ENCODE peak calls at places on chromosomes 3 and 15, in six cellular contexts. One of them, this sample, is unnamed.
A peak's percentile ranks its signal among the peaks of the same experiment; 100 is the strongest.

GRCh38 chr3:45261333-45262110 is 35.4 kb upstream of the TMEM158 start:
- DNase-seq in choroid plexus epithelial cell: no peak
- DNase-seq in bronchial epithelial cell: no peak
- DNase-seq in CD8-positive, alpha-beta memory T cell: no peak
- DNase-seq in fibroblast of lung: no peak
- DNase-seq in breast epithelium: no peak
- DNase-seq in this sample: no peak

GRCh38 chr3:107976204-107976775 is 114.5 kb downstream of the CD47 start:
- DNase-seq in choroid plexus epithelial cell: no peak
- DNase-seq in bronchial epithelial cell: no peak
- DNase-seq in CD8-positive, alpha-beta memory T cell: no peak
- DNase-seq in fibroblast of lung: no peak
- DNase-seq in breast epithelium: no peak
- DNase-seq in this sample: no peak

GRCh38 chr3:40872562-40872961 is 326.7 kb upstream of the CTNNB1 start:
- DNase-seq in choroid plexus epithelial cell: no peak
- DNase-seq in bronchial epithelial cell: no peak
- DNase-seq in CD8-positive, alpha-beta memory T cell: no peak
- DNase-seq in fibroblast of lung: no peak
- DNase-seq in breast epithelium: no peak
- DNase-seq in this sample: no peak

GRCh38 chr15:65336767-65337435 is 32.4 kb downstream of the RNU5B-1 start:
- DNase-seq in choroid plexus epithelial cell: no peak
- DNase-seq in bronchial epithelial cell: no peak
- DNase-seq in CD8-positive, alpha-beta memory T cell: no peak
- DNase-seq in fibroblast of lung: no peak
- DNase-seq in breast epithelium: no peak
- DNase-seq in this sample: no peak

GRCh38 chr15:78298983-78299301 is 467 bp downstream of the SKIC8 start:
- DNase-seq in choroid plexus epithelial cell: peak; percentile 48
- DNase-seq in bronchial epithelial cell: peak; percentile 13
- DNase-seq in CD8-positive, alpha-beta memory T cell: no peak
- DNase-seq in fibroblast of lung: no peak
- DNase-seq in breast epithelium: no peak
- DNase-seq in this sample: peak; percentile 16

GRCh38 chr15:37789881-37790280 is 144.6 kb upstream of the TMCO5A start:
- DNase-seq in choroid plexus epithelial cell: peak; percentile 73
- DNase-seq in bronchial epithelial cell: peak; percentile 95
- DNase-seq in CD8-positive, alpha-beta memory T cell: no peak
- DNase-seq in fibroblast of lung: peak; percentile 78
- DNase-seq in breast epithelium: no peak
- DNase-seq in this sample: no peak

GRCh38 chr3:167773584-167773983 is 38.1 kb downstream of the SERPINI1 start:
- DNase-seq in choroid plexus epithelial cell: no peak
- DNase-seq in bronchial epithelial cell: no peak
- DNase-seq in CD8-positive, alpha-beta memory T cell: no peak
- DNase-seq in fibroblast of lung: no peak
- DNase-seq in breast epithelium: no peak
- DNase-seq in this sample: no peak

GRCh38 chr15:101105059-101105851 is 146.6 kb downstream of the CHSY1 start:
- DNase-seq in choroid plexus epithelial cell: no peak
- DNase-seq in bronchial epithelial cell: peak; percentile 8
- DNase-seq in CD8-positive, alpha-beta memory T cell: no peak
- DNase-seq in fibroblast of lung: no peak
- DNase-seq in breast epithelium: no peak
- DNase-seq in this sample: peak; percentile 35

GRCh38 chr3:126350502-126351085 is 6.6 kb downstream of the KLF15 start:
- DNase-seq in choroid plexus epithelial cell: no peak
- DNase-seq in bronchial epithelial cell: no peak
- DNase-seq in CD8-positive, alpha-beta memory T cell: no peak
- DNase-seq in fibroblast of lung: no peak
- DNase-seq in breast epithelium: no peak
- DNase-seq in this sample: no peak

GRCh38 chr3:143036557-143036956 is 35.2 kb downstream of the U2SURP start:
- DNase-seq in choroid plexus epithelial cell: peak; percentile 13
- DNase-seq in bronchial epithelial cell: no peak
- DNase-seq in CD8-positive, alpha-beta memory T cell: no peak
- DNase-seq in fibroblast of lung: no peak
- DNase-seq in breast epithelium: no peak
- DNase-seq in this sample: no peak

GRCh38 chr3:64489361-64490044 is 198.3 kb downstream of the ADAMTS9 start:
- DNase-seq in choroid plexus epithelial cell: peak; percentile 30
- DNase-seq in bronchial epithelial cell: peak; percentile 57
- DNase-seq in CD8-positive, alpha-beta memory T cell: no peak
- DNase-seq in fibroblast of lung: no peak
- DNase-seq in breast epithelium: peak; percentile 62
- DNase-seq in this sample: no peak

GRCh38 chr3:45940004-45940780 is 3.1 kb upstream of the CXCR6 start:
- DNase-seq in choroid plexus epithelial cell: no peak
- DNase-seq in bronchial epithelial cell: no peak
- DNase-seq in CD8-positive, alpha-beta memory T cell: no peak
- DNase-seq in fibroblast of lung: no peak
- DNase-seq in breast epithelium: no peak
- DNase-seq in this sample: no peak

GRCh38 chr15:25684521-25685215 is 178.5 kb downstream of the ATP10A start:
- DNase-seq in choroid plexus epithelial cell: peak; percentile 42
- DNase-seq in bronchial epithelial cell: peak; percentile 2
- DNase-seq in CD8-positive, alpha-beta memory T cell: no peak
- DNase-seq in fibroblast of lung: peak; percentile 57
- DNase-seq in breast epithelium: no peak
- DNase-seq in this sample: peak; percentile 67

GRCh38 chr15:48005921-48006541 is 114.8 kb upstream of the SLC24A5 start:
- DNase-seq in choroid plexus epithelial cell: peak; percentile 56
- DNase-seq in bronchial epithelial cell: no peak
- DNase-seq in CD8-positive, alpha-beta memory T cell: no peak
- DNase-seq in fibroblast of lung: no peak
- DNase-seq in breast epithelium: no peak
- DNase-seq in this sample: no peak

GRCh38 chr3:101913173-101913572 is 63.9 kb downstream of the NFKBIZ start:
- DNase-seq in choroid plexus epithelial cell: peak; percentile 49
- DNase-seq in bronchial epithelial cell: peak; percentile 93
- DNase-seq in CD8-positive, alpha-beta memory T cell: no peak
- DNase-seq in fibroblast of lung: peak; percentile 31
- DNase-seq in breast epithelium: no peak
- DNase-seq in this sample: no peak

GRCh38 chr3:29065211-29065785 is 215.6 kb upstream of the RBMS3 start:
- DNase-seq in choroid plexus epithelial cell: peak; percentile 98
- DNase-seq in bronchial epithelial cell: peak; percentile 100
- DNase-seq in CD8-positive, alpha-beta memory T cell: no peak
- DNase-seq in fibroblast of lung: peak; percentile 99
- DNase-seq in breast epithelium: peak; percentile 53
- DNase-seq in this sample: peak; percentile 92

GRCh38 chr15:97909291-97909891 is 51.1 kb upstream of the ARRDC4 start:
- DNase-seq in choroid plexus epithelial cell: peak; percentile 79
- DNase-seq in bronchial epithelial cell: peak; percentile 59
- DNase-seq in CD8-positive, alpha-beta memory T cell: peak; percentile 40
- DNase-seq in fibroblast of lung: peak; percentile 66
- DNase-seq in breast epithelium: no peak
- DNase-seq in this sample: peak; percentile 54

GRCh38 chr15:28901987-28902745 is 16.4 kb downstream of the APBA2 start:
- DNase-seq in choroid plexus epithelial cell: no peak
- DNase-seq in bronchial epithelial cell: no peak
- DNase-seq in CD8-positive, alpha-beta memory T cell: no peak
- DNase-seq in fibroblast of lung: no peak
- DNase-seq in breast epithelium: peak; percentile 20
- DNase-seq in this sample: no peak

GRCh38 chr15:69395460-69395859 is 18.7 kb upstream of the KIF23 start:
- DNase-seq in choroid plexus epithelial cell: no peak
- DNase-seq in bronchial epithelial cell: no peak
- DNase-seq in CD8-positive, alpha-beta memory T cell: no peak
- DNase-seq in fibroblast of lung: no peak
- DNase-seq in breast epithelium: no peak
- DNase-seq in this sample: no peak

GRCh38 chr15:25178835-25179672 is 224.3 kb downstream of the SNRPN start:
- DNase-seq in choroid plexus epithelial cell: no peak
- DNase-seq in bronchial epithelial cell: no peak
- DNase-seq in CD8-positive, alpha-beta memory T cell: no peak
- DNase-seq in fibroblast of lung: no peak
- DNase-seq in breast epithelium: peak; percentile 19
- DNase-seq in this sample: no peak

GRCh38 chr3:108441528-108441927 is 68.9 kb downstream of the MYH15 start:
- DNase-seq in choroid plexus epithelial cell: no peak
- DNase-seq in bronchial epithelial cell: no peak
- DNase-seq in CD8-positive, alpha-beta memory T cell: no peak
- DNase-seq in fibroblast of lung: peak; percentile 20
- DNase-seq in breast epithelium: no peak
- DNase-seq in this sample: no peak

GRCh38 chr3:56988874-56989433 is 71.5 kb upstream of the SPATA12 start:
- DNase-seq in choroid plexus epithelial cell: peak; percentile 88
- DNase-seq in bronchial epithelial cell: peak; percentile 60
- DNase-seq in CD8-positive, alpha-beta memory T cell: peak; percentile 63
- DNase-seq in fibroblast of lung: peak; percentile 86
- DNase-seq in breast epithelium: peak; percentile 81
- DNase-seq in this sample: no peak

GRCh38 chr15:45648521-45649200 is 13.8 kb downstream of the SQOR start:
- DNase-seq in choroid plexus epithelial cell: peak; percentile 79
- DNase-seq in bronchial epithelial cell: peak; percentile 93
- DNase-seq in CD8-positive, alpha-beta memory T cell: no peak
- DNase-seq in fibroblast of lung: no peak
- DNase-seq in breast epithelium: no peak
- DNase-seq in this sample: peak; percentile 78

GRCh38 chr3:177491301-177492031 is 294.2 kb upstream of the TBL1XR1 start:
- DNase-seq in choroid plexus epithelial cell: no peak
- DNase-seq in bronchial epithelial cell: peak; percentile 45
- DNase-seq in CD8-positive, alpha-beta memory T cell: no peak
- DNase-seq in fibroblast of lung: peak; percentile 49
- DNase-seq in breast epithelium: no peak
- DNase-seq in this sample: peak; percentile 15

GRCh38 chr3:62229908-62230307 is 143.4 kb downstream of the FEZF2 start:
- DNase-seq in choroid plexus epithelial cell: peak; percentile 49
- DNase-seq in bronchial epithelial cell: peak; percentile 37
- DNase-seq in CD8-positive, alpha-beta memory T cell: no peak
- DNase-seq in fibroblast of lung: peak; percentile 22
- DNase-seq in breast epithelium: no peak
- DNase-seq in this sample: no peak

GRCh38 chr15:68326711-68327412 is 49.3 kb downstream of the FEM1B start:
- DNase-seq in choroid plexus epithelial cell: no peak
- DNase-seq in bronchial epithelial cell: no peak
- DNase-seq in CD8-positive, alpha-beta memory T cell: peak; percentile 20
- DNase-seq in fibroblast of lung: no peak
- DNase-seq in breast epithelium: no peak
- DNase-seq in this sample: no peak

GRCh38 chr3:144229973-144230372 is 258.4 kb downstream of the DIPK2A start:
- DNase-seq in choroid plexus epithelial cell: no peak
- DNase-seq in bronchial epithelial cell: peak; percentile 9
- DNase-seq in CD8-positive, alpha-beta memory T cell: no peak
- DNase-seq in fibroblast of lung: peak; percentile 9
- DNase-seq in breast epithelium: no peak
- DNase-seq in this sample: peak; percentile 23

GRCh38 chr3:176352716-176353334 is 844.5 kb downstream of the TBL1XR1 start:
- DNase-seq in choroid plexus epithelial cell: peak; percentile 2
- DNase-seq in bronchial epithelial cell: peak; percentile 17
- DNase-seq in CD8-positive, alpha-beta memory T cell: no peak
- DNase-seq in fibroblast of lung: peak; percentile 47
- DNase-seq in breast epithelium: no peak
- DNase-seq in this sample: no peak

GRCh38 chr15:93895976-93896770 is 335.2 kb upstream of the MCTP2 start:
- DNase-seq in choroid plexus epithelial cell: no peak
- DNase-seq in bronchial epithelial cell: peak; percentile 40
- DNase-seq in CD8-positive, alpha-beta memory T cell: no peak
- DNase-seq in fibroblast of lung: no peak
- DNase-seq in breast epithelium: no peak
- DNase-seq in this sample: no peak

GRCh38 chr3:80556728-80557127 is 788.9 kb upstream of the ROBO1 start:
- DNase-seq in choroid plexus epithelial cell: peak; percentile 35
- DNase-seq in bronchial epithelial cell: peak; percentile 20
- DNase-seq in CD8-positive, alpha-beta memory T cell: no peak
- DNase-seq in fibroblast of lung: no peak
- DNase-seq in breast epithelium: no peak
- DNase-seq in this sample: no peak

GRCh38 chr15:49902791-49903481 is 216.1 kb downstream of the ATP8B4 start:
- DNase-seq in choroid plexus epithelial cell: peak; percentile 89
- DNase-seq in bronchial epithelial cell: no peak
- DNase-seq in CD8-positive, alpha-beta memory T cell: no peak
- DNase-seq in fibroblast of lung: peak; percentile 82
- DNase-seq in breast epithelium: no peak
- DNase-seq in this sample: no peak

GRCh38 chr3:126155280-126155640 is 25.1 kb downstream of the ALDH1L1 start:
- DNase-seq in choroid plexus epithelial cell: no peak
- DNase-seq in bronchial epithelial cell: no peak
- DNase-seq in CD8-positive, alpha-beta memory T cell: no peak
- DNase-seq in fibroblast of lung: no peak
- DNase-seq in breast epithelium: no peak
- DNase-seq in this sample: no peak

GRCh38 chr3:58521002-58521670 is 15.9 kb downstream of the ACOX2 start:
- DNase-seq in choroid plexus epithelial cell: peak; percentile 90
- DNase-seq in bronchial epithelial cell: no peak
- DNase-seq in CD8-positive, alpha-beta memory T cell: no peak
- DNase-seq in fibroblast of lung: no peak
- DNase-seq in breast epithelium: no peak
- DNase-seq in this sample: peak; percentile 32

DNA sequence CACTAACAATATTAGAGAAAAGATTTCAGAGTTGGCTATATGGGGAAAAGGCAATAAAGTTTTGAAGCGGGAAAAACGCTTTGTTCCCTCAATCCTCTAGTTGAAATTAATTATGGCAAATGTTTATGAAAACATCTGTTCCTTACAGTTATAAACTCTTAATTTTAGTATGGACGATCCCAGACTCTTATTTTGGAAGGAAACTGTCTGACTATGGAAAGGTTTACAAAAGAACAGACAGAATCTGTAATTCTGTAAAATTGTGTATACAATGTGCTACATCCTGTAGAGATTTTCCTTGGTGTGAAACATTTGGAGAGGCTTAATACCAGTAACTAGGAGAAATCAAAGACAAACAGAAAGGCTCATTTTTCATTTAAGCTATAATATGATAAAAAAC is 311.9 kb downstream of the TBC1D5 start:
- DNase-seq in choroid plexus epithelial cell: no peak
- DNase-seq in bronchial epithelial cell: no peak
- DNase-seq in CD8-positive, alpha-beta memory T cell: no peak
- DNase-seq in fibroblast of lung: peak; percentile 21
- DNase-seq in breast epithelium: no peak
- DNase-seq in this sample: no peak
- H3K4me3 ChIP-seq in choroid plexus epithelial cell: no peak overlapping the region
- H3K4me3 ChIP-seq in bronchial epithelial cell: no peak overlapping the region
- H3K4me3 ChIP-seq in CD8-positive, alpha-beta memory T cell: no peak overlapping the region
- H3K4me3 ChIP-seq in fibroblast of lung: no peak overlapping the region
- H3K4me3 ChIP-seq in breast epithelium: no peak overlapping the region
- H3K4me3 ChIP-seq in this sample: no peak overlapping the region

GRCh38 chr3:42801784-42802183 is 2.5 kb downstream of the HIGD1A start:
- DNase-seq in choroid plexus epithelial cell: no peak
- DNase-seq in bronchial epithelial cell: no peak
- DNase-seq in CD8-positive, alpha-beta memory T cell: no peak
- DNase-seq in fibroblast of lung: no peak
- DNase-seq in breast epithelium: no peak
- DNase-seq in this sample: no peak
- H3K4me3 ChIP-seq in choroid plexus epithelial cell: no peak overlapping the region
- H3K4me3 ChIP-seq in bronchial epithelial cell: no peak overlapping the region
- H3K4me3 ChIP-seq in CD8-positive, alpha-beta memory T cell: no peak overlapping the region
- H3K4me3 ChIP-seq in fibroblast of lung: no peak overlapping the region
- H3K4me3 ChIP-seq in breast epithelium: no peak overlapping the region
- H3K4me3 ChIP-seq in this sample: no peak overlapping the region

GRCh38 chr3:174275336-174275735 is 583.8 kb upstream of the NAALADL2 start:
- DNase-seq in choroid plexus epithelial cell: no peak
- DNase-seq in bronchial epithelial cell: no peak
- DNase-seq in CD8-positive, alpha-beta memory T cell: no peak
- DNase-seq in fibroblast of lung: no peak
- DNase-seq in breast epithelium: no peak
- DNase-seq in this sample: no peak
- H3K4me3 ChIP-seq in choroid plexus epithelial cell: no peak overlapping the region
- H3K4me3 ChIP-seq in bronchial epithelial cell: no peak overlapping the region
- H3K4me3 ChIP-seq in CD8-positive, alpha-beta memory T cell: no peak overlapping the region
- H3K4me3 ChIP-seq in fibroblast of lung: no peak overlapping the region
- H3K4me3 ChIP-seq in breast epithelium: no peak overlapping the region
- H3K4me3 ChIP-seq in this sample: no peak overlapping the region

GRCh38 chr3:183914856-183915255 is 30.2 kb upstream of the PARL start:
- DNase-seq in choroid plexus epithelial cell: no peak
- DNase-seq in bronchial epithelial cell: no peak
- DNase-seq in CD8-positive, alpha-beta memory T cell: no peak
- DNase-seq in fibroblast of lung: no peak
- DNase-seq in breast epithelium: no peak
- DNase-seq in this sample: no peak
- H3K4me3 ChIP-seq in choroid plexus epithelial cell: no peak overlapping the region
- H3K4me3 ChIP-seq in bronchial epithelial cell: no peak overlapping the region
- H3K4me3 ChIP-seq in CD8-positive, alpha-beta memory T cell: no peak overlapping the region
- H3K4me3 ChIP-seq in fibroblast of lung: no peak overlapping the region
- H3K4me3 ChIP-seq in breast epithelium: no peak overlapping the region
- H3K4me3 ChIP-seq in this sample: no peak overlapping the region

This sample was measured in MG63.